ENCODE peak calls at places on chromosomes 16 and 17, in seven cellular contexts. One of them, this sample, is unnamed.

GRCh38 chr17:57887161-57887560 is 37.3 kb upstream of the MRPS23 start:
- DNase-seq in K562: no peak
- DNase-seq in HepG2: no peak
- DNase-seq in Panc1: no peak
- DNase-seq in GM12878: no peak
- DNase-seq in SK-N-SH: no peak
- DNase-seq in HCT116: no peak
- DNase-seq in this sample: no peak

GRCh38 chr16:52976539-52977167 is 76.0 kb downstream of the CHD9NB start:
- DNase-seq in SK-N-SH: peak; percentile 14
- DNase-seq in GM12878: no peak
- DNase-seq in HCT116: peak; percentile 7
- DNase-seq in K562: peak; percentile 30
- DNase-seq in HepG2: peak; percentile 41
- DNase-seq in Panc1: no peak
- DNase-seq in this sample: no peak

GRCh38 chr17:70563301-70563820 is 394.0 kb downstream of the KCNJ2 start:
- DNase-seq in SK-N-SH: no peak
- DNase-seq in Panc1: no peak
- DNase-seq in K562: no peak
- DNase-seq in GM12878: no peak
- DNase-seq in HCT116: no peak
- DNase-seq in HepG2: no peak
- DNase-seq in this sample: no peak

GRCh38 chr17:58679263-58680037 is 12.4 kb downstream of the TEX14 start:
- DNase-seq in HepG2: peak; percentile 78
- DNase-seq in Panc1: peak; percentile 75
- DNase-seq in SK-N-SH: no peak
- DNase-seq in HCT116: peak; percentile 100
- DNase-seq in K562: peak; percentile 93
- DNase-seq in GM12878: peak; percentile 89
- DNase-seq in this sample: no peak

GRCh38 chr16:117381-118365 is 20.8 kb downstream of the NPRL3 start:
- DNase-seq in HCT116: peak; percentile 23
- DNase-seq in Panc1: no peak
- DNase-seq in HepG2: peak; percentile 48
- DNase-seq in K562: peak; percentile 59
- DNase-seq in SK-N-SH: peak; percentile 87
- DNase-seq in GM12878: no peak
- DNase-seq in this sample: peak; percentile 94

GRCh38 chr17:81466564-81467472 is 45.8 kb downstream of the ACTG1 start:
- DNase-seq in GM12878: no peak
- DNase-seq in HepG2: peak; percentile 29
- DNase-seq in Panc1: no peak
- DNase-seq in K562: no peak
- DNase-seq in SK-N-SH: no peak
- DNase-seq in HCT116: no peak
- DNase-seq in this sample: no peak

GRCh38 chr16:11706180-11706742 is 36.4 kb downstream of the TXNDC11 start:
- DNase-seq in SK-N-SH: no peak
- DNase-seq in GM12878: no peak
- DNase-seq in K562: peak; percentile 35
- DNase-seq in HepG2: no peak
- DNase-seq in HCT116: no peak
- DNase-seq in Panc1: no peak
- DNase-seq in this sample: no peak

GRCh38 chr17:40614431-40615294 is 33.0 kb downstream of the SMARCE1 start:
- DNase-seq in Panc1: no peak
- DNase-seq in SK-N-SH: no peak
- DNase-seq in GM12878: no peak
- DNase-seq in K562: no peak
- DNase-seq in HCT116: no peak
- DNase-seq in HepG2: no peak
- DNase-seq in this sample: no peak

GRCh38 chr17:5499790-5500189 is 13.4 kb downstream of the MIS12 start:
- DNase-seq in K562: no peak
- DNase-seq in HCT116: no peak
- DNase-seq in SK-N-SH: peak; percentile 78
- DNase-seq in GM12878: no peak
- DNase-seq in Panc1: no peak
- DNase-seq in HepG2: no peak
- DNase-seq in this sample: no peak

GRCh38 chr16:84527486-84528269 is 23.2 kb upstream of the MEAK7 start:
- DNase-seq in HCT116: no peak
- DNase-seq in Panc1: no peak
- DNase-seq in K562: no peak
- DNase-seq in HepG2: no peak
- DNase-seq in SK-N-SH: no peak
- DNase-seq in GM12878: no peak
- DNase-seq in this sample: no peak

GRCh38 chr16:4067262-4068001 is 48.8 kb downstream of the ADCY9 start:
- DNase-seq in HepG2: peak; percentile 15
- DNase-seq in GM12878: no peak
- DNase-seq in K562: no peak
- DNase-seq in SK-N-SH: no peak
- DNase-seq in HCT116: no peak
- DNase-seq in Panc1: no peak
- DNase-seq in this sample: peak; percentile 31
- TF ChIP-seq SIN3A in HepG2: no peak
- TF ChIP-seq SIN3A in GM12878: no peak
- TF ChIP-seq SIN3A in K562: no peak
- TF ChIP-seq SIN3A in SK-N-SH: no peak
- TF ChIP-seq SIN3A in HCT116: no peak
- TF ChIP-seq SIN3A in Panc1: no peak
- TF ChIP-seq SIN3A in this sample: no peak

GRCh38 chr17:79930786-79931516 is 91.7 kb upstream of the CBX4 start:
- DNase-seq in HCT116: no peak
- DNase-seq in SK-N-SH: no peak
- DNase-seq in GM12878: no peak
- DNase-seq in Panc1: no peak
- DNase-seq in K562: no peak
- DNase-seq in HepG2: no peak
- DNase-seq in this sample: no peak
- TF ChIP-seq SIN3A in HCT116: no peak
- TF ChIP-seq SIN3A in SK-N-SH: no peak
- TF ChIP-seq SIN3A in GM12878: no peak
- TF ChIP-seq SIN3A in Panc1: no peak
- TF ChIP-seq SIN3A in K562: no peak
- TF ChIP-seq SIN3A in HepG2: no peak
- TF ChIP-seq SIN3A in this sample: no peak

GRCh38 chr17:75548839-75549238 is 23.3 kb downstream of the LLGL2 start:
- DNase-seq in SK-N-SH: no peak
- DNase-seq in Panc1: no peak
- DNase-seq in K562: no peak
- DNase-seq in GM12878: no peak
- DNase-seq in HepG2: no peak
- DNase-seq in HCT116: no peak
- DNase-seq in this sample: no peak

GRCh38 chr17:75550139-75550465 is 24.6 kb downstream of the LLGL2 start:
- DNase-seq in HCT116: no peak
- DNase-seq in K562: no peak
- DNase-seq in SK-N-SH: no peak
- DNase-seq in HepG2: no peak
- DNase-seq in Panc1: no peak
- DNase-seq in GM12878: no peak
- DNase-seq in this sample: no peak

GRCh38 chr17:75551276-75551675 is 25.8 kb downstream of the LLGL2 start:
- DNase-seq in SK-N-SH: no peak
- DNase-seq in GM12878: no peak
- DNase-seq in HCT116: no peak
- DNase-seq in HepG2: no peak
- DNase-seq in Panc1: no peak
- DNase-seq in K562: no peak
- DNase-seq in this sample: no peak

GRCh38 chr17:75547091-75547490 is 21.6 kb downstream of the LLGL2 start:
- DNase-seq in GM12878: no peak
- DNase-seq in HepG2: no peak
- DNase-seq in K562: no peak
- DNase-seq in HCT116: no peak
- DNase-seq in SK-N-SH: no peak
- DNase-seq in Panc1: no peak
- DNase-seq in this sample: no peak

DNA sequence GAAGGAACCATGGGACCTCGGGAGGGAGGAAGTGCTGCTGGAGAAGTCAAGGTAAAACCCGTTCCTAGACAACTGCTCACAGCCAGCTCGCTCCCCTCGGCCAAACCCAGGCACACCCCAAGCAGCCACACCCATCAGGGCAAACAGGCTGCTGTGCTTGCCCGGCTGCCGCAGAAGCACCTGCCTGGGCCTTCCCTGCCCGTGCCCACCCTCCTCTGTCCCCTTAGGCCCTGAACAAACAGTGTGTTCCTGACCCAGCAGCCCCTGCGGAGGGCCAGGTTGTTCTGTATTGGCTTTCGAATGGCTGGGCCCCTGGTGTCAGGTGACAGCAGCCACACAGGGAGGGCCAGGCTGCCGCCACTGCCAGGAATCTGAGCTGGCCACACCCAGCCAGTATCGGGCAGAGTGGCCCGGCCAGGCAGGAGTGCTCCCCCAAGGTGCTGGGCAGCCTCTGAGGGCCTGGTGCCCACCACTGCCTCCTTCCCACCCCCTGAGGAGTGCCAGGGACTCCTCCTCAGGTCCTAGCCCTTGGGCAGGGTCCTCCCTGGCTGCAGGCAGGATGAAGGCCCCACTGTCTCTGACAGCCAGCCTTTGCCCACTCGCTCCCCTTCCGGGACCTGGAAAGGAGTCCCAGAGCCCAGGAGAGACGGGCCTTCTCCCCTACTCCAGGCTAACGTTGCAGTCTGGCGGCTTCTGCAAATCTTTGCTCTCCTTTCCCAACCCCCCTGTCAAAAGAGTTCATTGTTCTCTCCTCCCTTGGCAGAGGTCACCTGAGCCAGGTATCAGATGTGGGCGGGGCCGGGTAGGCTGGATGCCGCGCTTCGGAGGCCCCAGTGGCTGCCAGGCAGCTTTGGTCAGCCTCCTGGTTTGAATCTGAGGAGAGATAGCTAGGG is 24.0 kb downstream of the LLGL2 start:
- DNase-seq in SK-N-SH: no peak
- DNase-seq in HCT116: peak; percentile 63
- DNase-seq in GM12878: no peak
- DNase-seq in Panc1: no peak
- DNase-seq in K562: no peak
- DNase-seq in HepG2: peak; percentile 89
- DNase-seq in this sample: no peak
- TF ChIP-seq SIN3A in SK-N-SH: no peak
- TF ChIP-seq SIN3A in HCT116: no peak
- TF ChIP-seq SIN3A in GM12878: no peak
- TF ChIP-seq SIN3A in Panc1: no peak
- TF ChIP-seq SIN3A in K562: no peak
- TF ChIP-seq SIN3A in HepG2: no peak
- TF ChIP-seq SIN3A in this sample: no peak

DNA sequence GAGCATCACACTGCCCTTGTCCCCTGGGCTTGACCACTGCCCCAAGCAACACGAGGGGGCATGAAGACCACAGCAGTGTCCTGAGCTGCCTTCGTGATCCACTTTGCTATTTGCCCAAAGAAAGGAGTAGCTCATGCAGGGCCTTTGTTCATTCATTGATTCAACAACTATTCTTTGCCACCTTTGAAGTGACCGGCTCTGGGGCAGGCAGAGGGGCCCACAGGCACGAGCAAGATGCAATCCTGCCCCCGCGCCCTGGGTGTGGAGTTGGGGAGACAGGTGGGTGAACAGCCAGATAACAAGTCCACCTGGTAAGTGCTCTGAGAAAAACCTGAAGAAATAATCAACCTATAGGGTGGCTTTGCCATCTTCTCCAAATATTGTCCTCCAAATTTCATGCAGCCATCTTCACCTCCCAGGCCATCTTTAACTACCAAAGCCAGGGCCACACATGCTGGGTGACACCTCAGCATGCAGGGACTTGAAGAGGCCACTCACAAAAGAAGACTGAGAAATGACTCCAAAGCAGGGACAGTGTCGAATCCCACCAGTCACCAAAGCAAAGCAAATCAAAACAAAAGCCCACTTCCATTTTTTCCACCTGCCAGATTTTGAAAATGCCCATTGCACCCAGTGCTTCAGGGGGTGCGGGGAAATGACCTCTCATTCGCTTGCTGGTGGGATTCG is 18.2 kb upstream of the RBFOX3 start:
- DNase-seq in HCT116: no peak
- DNase-seq in HepG2: no peak
- DNase-seq in GM12878: no peak
- DNase-seq in Panc1: no peak
- DNase-seq in SK-N-SH: peak; percentile 12
- DNase-seq in K562: no peak
- DNase-seq in this sample: no peak
- TF ChIP-seq SIN3A in HCT116: no peak
- TF ChIP-seq SIN3A in HepG2: no peak
- TF ChIP-seq SIN3A in GM12878: no peak
- TF ChIP-seq SIN3A in Panc1: no peak
- TF ChIP-seq SIN3A in SK-N-SH: no peak
- TF ChIP-seq SIN3A in K562: no peak
- TF ChIP-seq SIN3A in this sample: no peak

DNA sequence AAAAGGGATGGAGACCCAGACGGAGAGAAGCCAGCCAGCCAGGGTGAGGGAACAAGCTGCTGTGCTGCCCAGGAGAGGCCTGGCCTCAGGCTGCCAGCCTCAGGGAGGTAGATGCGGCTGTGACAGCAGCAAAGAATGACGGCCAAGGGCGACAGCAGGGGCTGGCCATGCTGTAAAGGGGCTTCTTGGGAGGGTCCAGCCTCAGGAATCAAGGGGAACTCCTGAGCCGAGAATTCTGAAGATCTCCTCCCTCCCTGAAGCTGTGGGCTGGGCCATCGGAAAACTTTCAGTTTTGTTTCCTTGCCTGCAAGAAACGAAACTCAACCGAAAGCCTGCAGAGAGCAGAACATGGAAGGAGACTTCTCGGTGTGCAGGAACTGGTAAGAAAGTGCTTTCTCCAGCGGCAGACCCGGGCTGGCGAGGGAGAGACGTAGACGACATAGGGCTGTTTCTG is at the start of gene XAF1:
- DNase-seq in GM12878: peak; percentile 40
- DNase-seq in SK-N-SH: no peak
- DNase-seq in HepG2: no peak
- DNase-seq in Panc1: no peak
- DNase-seq in HCT116: no peak
- DNase-seq in K562: no peak
- DNase-seq in this sample: no peak
- TF ChIP-seq SIN3A in GM12878: no peak
- TF ChIP-seq SIN3A in SK-N-SH: no peak
- TF ChIP-seq SIN3A in HepG2: no peak
- TF ChIP-seq SIN3A in Panc1: no peak
- TF ChIP-seq SIN3A in HCT116: no peak
- TF ChIP-seq SIN3A in K562: no peak
- TF ChIP-seq SIN3A in this sample: no peak

This sample was measured in H1.